ENCODE peak calls at places on chromosomes 4 and X, in four cellular contexts. I is CD8-positive, alpha-beta memory T cell; S is NCI-H1092 treated with DMSO at 0.1 percent for 48 hours; Z is GM23248. D is an unnamed sample.

GRCh38 chrX:36957425-36958328 is 50.5 kb upstream of the FAM47C start:
- DNase-seq in Z (no peak), S (no peak), I (no peak), D (peak)

GRCh38 chrX:68196939-68197791 is 236.1 kb downstream of the OPHN1 start:
- DNase-seq in I (no peak), Z (peak), S (peak), D (peak)

GRCh38 chr4:25523405-25523804 is 132.2 kb upstream of the SLC34A2 start:
- DNase-seq in S (no peak), Z (peak), I (no peak), D (no peak)

GRCh38 chr4:110025057-110025456 is 112.4 kb downstream of the EGF start:
- DNase-seq in I (no peak), Z (no peak), S (no peak), D (no peak)

GRCh38 chr4:74218201-74218600 is 60.3 kb downstream of the MTHFD2L start:
- DNase-seq in I (no peak), Z (no peak), S (no peak), D (no peak)

GRCh38 chrX:13778916-13779315 is 38.0 kb downstream of the GPM6B start:
- DNase-seq in S (no peak), I (no peak), Z (peak), D (no peak)

GRCh38 chr4:66647915-66648314 is 897.4 kb downstream of the CENPC start:
- DNase-seq in I (no peak), Z (no peak), S (no peak), D (no peak)

GRCh38 chrX:319579-320125 is 1.1 kb upstream of the GTPBP6 start:
- DNase-seq in I (peak), Z (peak), S (no peak), D (no peak)

GRCh38 chr4:43619219-43619618 is 726.7 kb downstream of the GRXCR1 start:
- DNase-seq in Z (no peak), S (no peak), I (no peak), D (no peak)

GRCh38 chr4:128574706-128575105 is 234.8 kb upstream of the JADE1 start:
- DNase-seq in I (peak), S (peak), Z (peak), D (peak)

GRCh38 chr4:53997901-53998300 is 66.5 kb downstream of the CHIC2 start:
- DNase-seq in I (no peak), S (no peak), Z (no peak), D (no peak)

GRCh38 chr4:113849771-113850170 is 88.2 kb upstream of the CAMK2D start:
- DNase-seq in S (no peak), I (no peak), Z (peak), D (no peak)

GRCh38 chrX:94914235-94914634 is 1240.2 kb downstream of the FAM133A start:
- DNase-seq in I (no peak), S (no peak), Z (no peak), D (no peak)

GRCh38 chr4:7157140-7157488 is 35.2 kb upstream of the SORCS2 start:
- DNase-seq in S (no peak), Z (no peak), I (no peak), D (no peak)

GRCh38 chr4:147019061-147019460 is 73.4 kb upstream of the TTC29 start:
- DNase-seq in S (peak), I (peak), Z (peak), D (peak)

GRCh38 chr4:189304179-189304578 is 636.5 kb upstream of the FRG1 start:
- DNase-seq in Z (no peak), I (no peak), S (no peak), D (no peak)

GRCh38 chr4:75069493-75070074 is 136.7 kb downstream of the PARM1 start:
- DNase-seq in Z (no peak), I (no peak), S (no peak), D (no peak)

GRCh38 chrX:37776283-37776986 is 3.4 kb upstream of the CYBB start:
- DNase-seq in I (no peak), Z (no peak), S (no peak), D (no peak)

GRCh38 chrX:132490086-132490419 is 1.2 kb upstream of the MBNL3 start:
- DNase-seq in Z (no peak), I (no peak), S (peak), D (no peak)

GRCh38 chrX:65932173-65933084 is 107.5 kb downstream of the VSIG4 start:
- DNase-seq in S (no peak), I (no peak), Z (no peak), D (no peak)

GRCh38 chr4:77430847-77431246 is 174.8 kb upstream of the CXCL13 start:
- DNase-seq in S (no peak), Z (no peak), I (no peak), D (no peak)

GRCh38 chr4:41725254-41725653 is 23.3 kb downstream of the PHOX2B start:
- DNase-seq in S (no peak), Z (no peak), I (no peak), D (peak)

GRCh38 chrX:18354369-18355329 is at the start of gene SCML2:
- DNase-seq in I (peak), S (peak), Z (peak), D (peak)

GRCh38 chrX:129161108-129161507 is 362.2 kb downstream of the SMARCA1 start:
- DNase-seq in S (no peak), I (no peak), Z (no peak), D (peak)

GRCh38 chr4:104490096-104490769 is 4.5 kb downstream of the CXXC4 start:
- DNase-seq in S (peak), Z (no peak), I (no peak), D (peak)

GRCh38 chrX:31483336-31483735 is 411.5 kb upstream of the FTHL17 start:
- DNase-seq in I (no peak), Z (peak), S (no peak), D (no peak)

GRCh38 chr4:1300466-1301455 is 11.1 kb downstream of the MAEA start:
- DNase-seq in S (no peak), Z (peak), I (no peak), D (no peak)

GRCh38 chrX:74613350-74614192 is 853 bp downstream of the RLIM start:
- DNase-seq in Z (peak), I (no peak), S (peak), D (peak)

GRCh38 chr4:56080384-56080783 is 131.6 kb downstream of the CEP135 start:
- DNase-seq in I (no peak), S (no peak), Z (no peak), D (no peak)

GRCh38 chr4:183444953-183445543 is 612 bp downstream of the CDKN2AIP start:
- DNase-seq in I (no peak), S (peak), Z (peak), D (no peak)

GRCh38 chr4:22014222-22014741 is 65.7 kb upstream of the KCNIP4 start:
- DNase-seq in Z (peak), I (no peak), S (no peak), D (no peak)

GRCh38 chr4:78517050-78517652 is 34.4 kb upstream of the ANXA3 start:
- DNase-seq in Z (peak), I (no peak), S (peak), D (no peak)

GRCh38 chr4:8120518-8120917 is 38.1 kb downstream of the ABLIM2 start:
- DNase-seq in S (no peak), Z (no peak), I (no peak), D (peak)

GRCh38 chr4:57916479-57916878 is 806.3 kb upstream of the IGFBP7 start:
- DNase-seq in S (no peak), I (no peak), Z (no peak), D (no peak)

GRCh38 chrX:52265713-52266112 is 81.0 kb downstream of the MAGED4 start:
- DNase-seq in I (no peak), Z (no peak), S (peak), D (no peak)

GRCh38 chrX:28586291-28586690 is 955 bp upstream of the IL1RAPL1 start:
- DNase-seq in Z (no peak), S (no peak), I (no peak), D (no peak)

GRCh38 chrX:46903458-46904242 is 8.6 kb upstream of the JADE3 start:
- DNase-seq in Z (peak), I (peak), S (peak), D (peak)

D was measured in NCI-H524.